ENCODE peak calls at places on chromosomes 12 and 14, in seven cellular contexts. D is cerebellar nuclear complex, M is endothelial cell, S is hippocampal formation, J is Ammon's horn, B is HEK293T, Z is cardiac septum. A is an unnamed sample.

GRCh38 chr14:84468153-84468552 is 1061.8 kb upstream of the FLRT2 start:
- DNase-seq in D (no peak), M (no peak), S (no peak), J (no peak), B (no peak), Z (no peak), A (no peak)

GRCh38 chr14:92615451-92615850 is 101.9 kb downstream of the RIN3 start:
- DNase-seq in D (no peak), M (no peak), S (no peak), J (no peak), B (no peak), Z (no peak), A (no peak)

GRCh38 chr14:96095581-96096476 is 56.7 kb downstream of the C14orf132 start:
- DNase-seq in D (no peak), M (no peak), S (no peak), J (no peak), B (no peak), Z (no peak), A (peak)

GRCh38 chr14:96126339-96126770 is 78.3 kb upstream of the BDKRB2 start:
- DNase-seq in D (no peak), M (peak), S (no peak), J (no peak), B (no peak), Z (no peak), A (no peak)

GRCh38 chr12:130634866-130635265 is 81.2 kb downstream of the RIMBP2 start:
- DNase-seq in D (no peak), M (no peak), S (no peak), J (no peak), B (no peak), Z (no peak), A (no peak)

GRCh38 chr12:1634590-1635191 is 5.7 kb downstream of the WNT5B start:
- DNase-seq in D (no peak), M (peak), S (peak), J (peak), B (peak), Z (peak), A (peak)

GRCh38 chr14:100671386-100671901 is 55.2 kb upstream of the DLK1 start:
- DNase-seq in D (no peak), M (no peak), S (no peak), J (no peak), B (no peak), Z (no peak), A (no peak)

GRCh38 chr14:23916446-23916845 is 37.1 kb upstream of the DHRS4 start:
- DNase-seq in D (no peak), M (no peak), S (no peak), J (no peak), B (no peak), Z (no peak), A (no peak)

GRCh38 chr12:116773276-116773731 is 35.2 kb downstream of the RNFT2 start:
- DNase-seq in D (no peak), M (peak), S (no peak), J (no peak), B (peak), Z (no peak), A (no peak)

GRCh38 chr12:34291001-34291400 is 268.7 kb downstream of the ALG10 start:
- DNase-seq in D (no peak), M (no peak), S (no peak), J (no peak), B (no peak), Z (peak), A (no peak)

GRCh38 chr14:96275182-96276112 is 19.4 kb downstream of the BDKRB1 start:
- DNase-seq in D (no peak), M (peak), S (peak), J (peak), B (peak), Z (no peak), A (peak)

GRCh38 chr12:58500399-58500798 is 419.9 kb downstream of the LRIG3 start:
- DNase-seq in D (no peak), M (no peak), S (no peak), J (no peak), B (no peak), Z (no peak), A (no peak)

GRCh38 chr14:101521306-101521935 is 39.9 kb upstream of the DIO3 start:
- DNase-seq in D (no peak), M (no peak), S (no peak), J (no peak), B (no peak), Z (no peak), A (no peak)

GRCh38 chr14:53516261-53516774 is 363.2 kb upstream of the DDHD1 start:
- DNase-seq in D (no peak), M (no peak), S (no peak), J (no peak), B (no peak), Z (no peak), A (no peak)

GRCh38 chr14:30267141-30267540 is 291.8 kb upstream of the G2E3 start:
- DNase-seq in D (no peak), M (no peak), S (no peak), J (no peak), B (no peak), Z (no peak), A (no peak)

GRCh38 chr12:84912191-84913142 is at the start of gene SLC6A15:
- DNase-seq in D (peak), M (peak), S (peak), J (peak), B (peak), Z (peak), A (no peak)

GRCh38 chr14:96192975-96193805 is 11.4 kb upstream of the BDKRB2 start:
- DNase-seq in D (no peak), M (no peak), S (no peak), J (peak), B (no peak), Z (no peak), A (no peak)

GRCh38 chr14:76924363-76925151 is 98.3 kb downstream of the LRRC74A start:
- DNase-seq in D (no peak), M (peak), S (peak), J (peak), B (no peak), Z (no peak), A (no peak)

GRCh38 chr12:4434721-4435425 is 10.7 kb downstream of the FGF6 start:
- DNase-seq in D (no peak), M (no peak), S (no peak), J (peak), B (no peak), Z (no peak), A (no peak)

GRCh38 chr12:130164931-130165330 is 2.7 kb downstream of the FZD10 start:
- DNase-seq in D (no peak), M (no peak), S (no peak), J (no peak), B (no peak), Z (peak), A (no peak)

GRCh38 chr12:12819752-12820311 is 6.7 kb downstream of the DDX47 start:
- DNase-seq in D (no peak), M (no peak), S (no peak), J (no peak), B (no peak), Z (no peak), A (no peak)

GRCh38 chr14:68140801-68141200 is 321.2 kb downstream of the RAD51B start:
- DNase-seq in D (no peak), M (no peak), S (no peak), J (no peak), B (no peak), Z (no peak), A (peak)

GRCh38 chr12:6461401-6462233 is 8.9 kb downstream of the VAMP1 start:
- DNase-seq in D (no peak), M (no peak), S (peak), J (peak), B (no peak), Z (peak), A (no peak)

GRCh38 chr14:90278199-90279175 is 22.1 kb downstream of the PSMC1 start:
- DNase-seq in D (no peak), M (no peak), S (no peak), J (no peak), B (no peak), Z (no peak), A (no peak)

GRCh38 chr12:92675092-92675865 is 27.5 kb upstream of the PLEKHG7 start:
- DNase-seq in D (no peak), M (no peak), S (no peak), J (no peak), B (no peak), Z (no peak), A (no peak)

GRCh38 chr12:93197067-93197593 is 180.6 kb upstream of the NUDT4 start:
- DNase-seq in D (no peak), M (no peak), S (no peak), J (no peak), B (no peak), Z (no peak), A (no peak)

GRCh38 chr12:48349471-48349870 is 1.2 kb downstream of the ZNF641 start:
- DNase-seq in D (no peak), M (no peak), S (no peak), J (no peak), B (no peak), Z (no peak), A (no peak)

GRCh38 chr14:78970677-78971076 is 800.5 kb downstream of the NRXN3 start:
- DNase-seq in D (no peak), M (no peak), S (no peak), J (no peak), B (no peak), Z (no peak), A (no peak)

GRCh38 chr12:74337951-74338350 is 199.7 kb upstream of the ATXN7L3B start:
- DNase-seq in D (no peak), M (no peak), S (no peak), J (no peak), B (no peak), Z (no peak), A (peak)

GRCh38 chr12:28486521-28486920 is 296.3 kb downstream of the CCDC91 start:
- DNase-seq in D (no peak), M (no peak), S (no peak), J (no peak), B (no peak), Z (no peak), A (no peak)

GRCh38 chr12:26271024-26271423 is 75.7 kb downstream of the SSPN start:
- DNase-seq in D (no peak), M (no peak), S (no peak), J (no peak), B (no peak), Z (no peak), A (no peak)

GRCh38 chr12:99915251-99916082 is 69.3 kb downstream of the ANKS1B start:
- DNase-seq in D (no peak), M (no peak), S (no peak), J (no peak), B (no peak), Z (no peak), A (no peak)

GRCh38 chr14:65025818-65026217 is 39.1 kb downstream of the FNTB start:
- DNase-seq in D (no peak), M (no peak), S (no peak), J (no peak), B (no peak), Z (no peak), A (no peak)